ENCODE peak calls at places on chromosome 5, in nine cellular contexts. V is GM23338, Z is GM23248, T is MM.1S, B is hepatocyte, F is PC-3, P is HCT116, G is OCI-LY7, U is SK-N-SH. M is an unnamed sample.

GRCh38 chr5:8580298-8580697 is 711.4 kb downstream of the MTRR start:
- DNase-seq in V (no peak), Z (no peak), T (no peak), B (no peak), F (no peak), P (no peak), G (no peak), U (no peak), M (no peak)

GRCh38 chr5:126858441-126858840 is 81.5 kb downstream of the LMNB1 start:
- DNase-seq in V (peak; percentile 93), Z (no peak), T (no peak), B (no peak), F (no peak), P (no peak), G (no peak), U (no peak), M (no peak)

GRCh38 chr5:107519900-107520354 is 150.8 kb downstream of the EFNA5 start:
- DNase-seq in V (peak; percentile 55), Z (peak; percentile 4), T (no peak), B (peak; percentile 50), F (peak; percentile 64), P (no peak), G (peak; percentile 87), U (peak; percentile 28), M (peak; percentile 57)

GRCh38 chr5:139100825-139101224 is 97.3 kb downstream of the SIL1 start:
- DNase-seq in V (no peak), Z (peak; percentile 82), T (no peak), B (no peak), F (peak; percentile 61), P (peak; percentile 1), G (no peak), U (no peak), M (no peak)

GRCh38 chr5:112743631-112744030 is 5.9 kb downstream of the APC start:
- DNase-seq in V (no peak), Z (no peak), T (no peak), B (no peak), F (no peak), P (no peak), G (no peak), U (no peak), M (no peak)

GRCh38 chr5:132819468-132819867 is 6.4 kb downstream of the SOWAHA start:
- DNase-seq in V (peak; percentile 35), Z (no peak), T (no peak), B (no peak), F (no peak), P (no peak), G (no peak), U (no peak), M (no peak)

GRCh38 chr5:97480313-97480712 is 297.3 kb upstream of the RIOK2 start:
- DNase-seq in V (no peak), Z (no peak), T (no peak), B (no peak), F (no peak), P (no peak), G (no peak), U (no peak), M (no peak)

GRCh38 chr5:6714221-6715041 is 1.2 kb downstream of the TENT4A start:
- DNase-seq in V (peak; percentile 35), Z (peak; percentile 69), T (peak; percentile 35), B (peak; percentile 57), F (peak; percentile 55), P (no peak), G (no peak), U (peak; percentile 78), M (peak; percentile 70)

GRCh38 chr5:122093415-122093814 is 15.4 kb upstream of the LOX start:
- DNase-seq in V (no peak), Z (peak; percentile 94), T (no peak), B (peak; percentile 38), F (no peak), P (no peak), G (no peak), U (no peak), M (no peak)

GRCh38 chr5:77214151-77214550 is 3.7 kb downstream of the PDE8B start:
- DNase-seq in V (no peak), Z (no peak), T (no peak), B (no peak), F (no peak), P (no peak), G (no peak), U (no peak), M (no peak)

GRCh38 chr5:176319827-176320554 is 41.6 kb downstream of the KIAA1191 start:
- DNase-seq in V (peak; percentile 27), Z (peak; percentile 22), T (peak; percentile 18), B (no peak), F (peak; percentile 34), P (peak; percentile 10), G (peak; percentile 5), U (no peak), M (no peak)
- TF ChIP-seq EZH2phosphoT487 in V (no peak), Z (no peak), T (no peak), B (no peak), F (no peak), P (no peak), G (no peak), U (no peak), M (no peak)

GRCh38 chr5:52947208-52947607 is 41.9 kb upstream of the ITGA2 start:
- DNase-seq in V (no peak), Z (peak; percentile 34), T (no peak), B (no peak), F (no peak), P (no peak), G (no peak), U (no peak), M (no peak)

GRCh38 chr5:52947851-52948250 is 41.3 kb upstream of the ITGA2 start:
- DNase-seq in V (no peak), Z (peak; percentile 43), T (no peak), B (no peak), F (no peak), P (no peak), G (no peak), U (no peak), M (no peak)

GRCh38 chr5:52943808-52944207 is 45.3 kb upstream of the ITGA2 start:
- DNase-seq in V (no peak), Z (no peak), T (no peak), B (no peak), F (no peak), P (no peak), G (no peak), U (no peak), M (no peak)

GRCh38 chr5:52943285-52943684 is 45.9 kb upstream of the ITGA2 start:
- DNase-seq in V (no peak), Z (peak; percentile 36), T (peak; percentile 14), B (no peak), F (peak; percentile 36), P (no peak), G (peak; percentile 4), U (no peak), M (no peak)

GRCh38 chr5:52945040-52945439 is 44.1 kb upstream of the ITGA2 start:
- DNase-seq in V (no peak), Z (peak; percentile 35), T (peak; percentile 9), B (no peak), F (no peak), P (no peak), G (no peak), U (no peak), M (no peak)
- H3K4me3 ChIP-seq in V (no peak overlapping the region), Z (peak overlapping the region; percentile 76), T (peak overlapping the region; percentile 65), B (no peak overlapping the region), F (peak overlapping the region; percentile 71), P (no peak overlapping the region), G (peak overlapping the region; percentile 36), U (peak overlapping the region; percentile 54), M (no peak overlapping the region)

GRCh38 chr5:89342106-89342876 is 459.3 kb upstream of the MEF2C start:
- DNase-seq in V (no peak), Z (peak; percentile 94), T (peak; percentile 79), B (no peak), F (no peak), P (no peak), G (no peak), U (no peak), M (no peak)
- TF ChIP-seq EZH2phosphoT487 in V (no peak), Z (no peak), T (no peak), B (no peak), F (no peak), P (no peak), G (no peak), U (no peak), M (no peak)

GRCh38 chr5:55327281-55327680 is 19.5 kb downstream of the MTREX start:
- DNase-seq in V (no peak), Z (no peak), T (no peak), B (no peak), F (no peak), P (no peak), G (no peak), U (no peak), M (no peak)
- H3K4me3 ChIP-seq in V (no peak overlapping the region), Z (no peak overlapping the region), T (no peak overlapping the region), B (no peak overlapping the region), F (no peak overlapping the region), P (no peak overlapping the region), G (no peak overlapping the region), U (no peak overlapping the region), M (no peak overlapping the region)

GRCh38 chr5:85288914-85289313 is 904.2 kb upstream of the EDIL3 start:
- DNase-seq in V (peak; percentile 7), Z (no peak), T (no peak), B (no peak), F (no peak), P (no peak), G (no peak), U (no peak), M (no peak)

GRCh38 chr5:85293139-85293785 is 908.6 kb upstream of the EDIL3 start:
- DNase-seq in V (no peak), Z (no peak), T (no peak), B (peak; percentile 47), F (peak; percentile 45), P (no peak), G (no peak), U (no peak), M (no peak)
- TF ChIP-seq EZH2phosphoT487 in V (no peak), Z (no peak), T (no peak), B (no peak), F (no peak), P (no peak), G (no peak), U (no peak), M (no peak)

GRCh38 chr5:137871571-137871970 is 3.9 kb downstream of the MYOT start:
- DNase-seq in V (no peak), Z (no peak), T (no peak), B (no peak), F (no peak), P (no peak), G (no peak), U (no peak), M (no peak)
- H3K4me3 ChIP-seq in V (no peak overlapping the region), Z (no peak overlapping the region), T (no peak overlapping the region), B (no peak overlapping the region), F (no peak overlapping the region), P (no peak overlapping the region), G (no peak overlapping the region), U (no peak overlapping the region), M (no peak overlapping the region)

DNA sequence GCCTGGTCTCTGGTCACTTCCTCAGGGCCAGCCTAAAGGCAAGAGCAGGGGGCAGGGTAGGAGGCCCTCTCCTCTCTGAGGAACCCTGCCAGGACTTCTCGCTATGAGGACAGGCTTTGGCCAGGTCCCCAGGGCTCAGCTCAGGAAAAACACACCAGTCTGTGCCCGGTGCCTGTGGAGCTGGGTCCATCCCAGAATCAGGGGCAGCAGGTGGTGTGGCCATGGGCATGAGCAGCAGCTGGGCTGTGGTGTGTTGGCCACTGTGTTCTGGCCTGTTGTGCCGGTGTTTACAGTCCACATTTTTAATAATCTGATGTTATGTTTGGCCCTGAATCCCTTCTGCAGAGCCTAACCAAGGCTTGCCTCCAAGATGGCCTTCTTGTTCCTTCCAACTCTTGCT is 77.0 kb downstream of the FGF18 start:
- DNase-seq in V (no peak), Z (no peak), T (no peak), B (no peak), F (no peak), P (no peak), G (no peak), U (no peak), M (no peak)
- TF ChIP-seq EZH2phosphoT487 in V (no peak), Z (no peak), T (no peak), B (no peak), F (no peak), P (no peak), G (no peak), U (no peak), M (no peak)